ENCODE peak calls at places on chromosomes 7 and 10, in five cellular contexts. One of them, this sample, is unnamed.

GRCh38 chr10:71371750-71372166 is 25.0 kb upstream of the CDH23 start:
- DNase-seq in K562: no peak
- DNase-seq in NCI-H1092: no peak
- DNase-seq in stimulated activated CD8-positive, alpha-beta memory T cell treated with anti-CD3 and anti-CD28 coated beads, Interleukin-15, amount 100 ng/mL, for 24 hours: no peak
- DNase-seq in sciatic nerve: no peak
- DNase-seq in this sample: no peak

GRCh38 chr7:45215611-45216062 is 58.0 kb downstream of the RAMP3 start:
- DNase-seq in K562: no peak
- DNase-seq in NCI-H1092: peak; percentile 19
- DNase-seq in stimulated activated CD8-positive, alpha-beta memory T cell treated with anti-CD3 and anti-CD28 coated beads, Interleukin-15, amount 100 ng/mL, for 24 hours: no peak
- DNase-seq in sciatic nerve: no peak
- DNase-seq in this sample: no peak

GRCh38 chr7:28230273-28230672 is 49.7 kb upstream of the JAZF1 start:
- DNase-seq in K562: no peak
- DNase-seq in NCI-H1092: no peak
- DNase-seq in stimulated activated CD8-positive, alpha-beta memory T cell treated with anti-CD3 and anti-CD28 coated beads, Interleukin-15, amount 100 ng/mL, for 24 hours: no peak
- DNase-seq in sciatic nerve: no peak
- DNase-seq in this sample: no peak

GRCh38 chr7:23895666-23896096 is 185.7 kb downstream of the STK31 start:
- DNase-seq in K562: no peak
- DNase-seq in NCI-H1092: no peak
- DNase-seq in stimulated activated CD8-positive, alpha-beta memory T cell treated with anti-CD3 and anti-CD28 coated beads, Interleukin-15, amount 100 ng/mL, for 24 hours: no peak
- DNase-seq in sciatic nerve: no peak
- DNase-seq in this sample: no peak

GRCh38 chr10:99449023-99449422 is 18.6 kb upstream of the GOT1 start:
- DNase-seq in K562: no peak
- DNase-seq in NCI-H1092: no peak
- DNase-seq in stimulated activated CD8-positive, alpha-beta memory T cell treated with anti-CD3 and anti-CD28 coated beads, Interleukin-15, amount 100 ng/mL, for 24 hours: no peak
- DNase-seq in sciatic nerve: no peak
- DNase-seq in this sample: no peak

GRCh38 chr10:79391231-79392019 is 44.2 kb downstream of the PPIF start:
- DNase-seq in K562: peak; percentile 98
- DNase-seq in NCI-H1092: no peak
- DNase-seq in stimulated activated CD8-positive, alpha-beta memory T cell treated with anti-CD3 and anti-CD28 coated beads, Interleukin-15, amount 100 ng/mL, for 24 hours: no peak
- DNase-seq in sciatic nerve: peak; percentile 64
- DNase-seq in this sample: no peak

GRCh38 chr10:17644485-17644964 is 574 bp downstream of the STAM start:
- DNase-seq in K562: peak; percentile 46
- DNase-seq in NCI-H1092: no peak
- DNase-seq in stimulated activated CD8-positive, alpha-beta memory T cell treated with anti-CD3 and anti-CD28 coated beads, Interleukin-15, amount 100 ng/mL, for 24 hours: no peak
- DNase-seq in sciatic nerve: no peak
- DNase-seq in this sample: no peak

GRCh38 chr10:95069286-95069685 is at the start of gene CYP2C8:
- DNase-seq in K562: no peak
- DNase-seq in NCI-H1092: no peak
- DNase-seq in stimulated activated CD8-positive, alpha-beta memory T cell treated with anti-CD3 and anti-CD28 coated beads, Interleukin-15, amount 100 ng/mL, for 24 hours: no peak
- DNase-seq in sciatic nerve: no peak
- DNase-seq in this sample: no peak

GRCh38 chr10:11472158-11472753 is 139.2 kb downstream of the USP6NL start:
- DNase-seq in K562: peak; percentile 70
- DNase-seq in NCI-H1092: peak; percentile 17
- DNase-seq in stimulated activated CD8-positive, alpha-beta memory T cell treated with anti-CD3 and anti-CD28 coated beads, Interleukin-15, amount 100 ng/mL, for 24 hours: peak; percentile 46
- DNase-seq in sciatic nerve: peak; percentile 79
- DNase-seq in this sample: no peak

GRCh38 chr7:79506481-79506880 is 53.0 kb upstream of the MAGI2 start:
- DNase-seq in K562: no peak
- DNase-seq in NCI-H1092: no peak
- DNase-seq in stimulated activated CD8-positive, alpha-beta memory T cell treated with anti-CD3 and anti-CD28 coated beads, Interleukin-15, amount 100 ng/mL, for 24 hours: no peak
- DNase-seq in sciatic nerve: no peak
- DNase-seq in this sample: no peak

GRCh38 chr10:17250736-17251135 is 22.7 kb downstream of the VIM start:
- DNase-seq in K562: no peak
- DNase-seq in NCI-H1092: no peak
- DNase-seq in stimulated activated CD8-positive, alpha-beta memory T cell treated with anti-CD3 and anti-CD28 coated beads, Interleukin-15, amount 100 ng/mL, for 24 hours: no peak
- DNase-seq in sciatic nerve: no peak
- DNase-seq in this sample: no peak

GRCh38 chr7:4694653-4695335 is 12.7 kb downstream of the FOXK1 start:
- DNase-seq in K562: no peak
- DNase-seq in NCI-H1092: no peak
- DNase-seq in stimulated activated CD8-positive, alpha-beta memory T cell treated with anti-CD3 and anti-CD28 coated beads, Interleukin-15, amount 100 ng/mL, for 24 hours: no peak
- DNase-seq in sciatic nerve: no peak
- DNase-seq in this sample: no peak

GRCh38 chr7:112781558-112781957 is 8.6 kb downstream of the TMEM168 start:
- DNase-seq in K562: no peak
- DNase-seq in NCI-H1092: no peak
- DNase-seq in stimulated activated CD8-positive, alpha-beta memory T cell treated with anti-CD3 and anti-CD28 coated beads, Interleukin-15, amount 100 ng/mL, for 24 hours: no peak
- DNase-seq in sciatic nerve: no peak
- DNase-seq in this sample: no peak

GRCh38 chr7:41403291-41403690 is 299.6 kb downstream of the INHBA start:
- DNase-seq in K562: no peak
- DNase-seq in NCI-H1092: no peak
- DNase-seq in stimulated activated CD8-positive, alpha-beta memory T cell treated with anti-CD3 and anti-CD28 coated beads, Interleukin-15, amount 100 ng/mL, for 24 hours: no peak
- DNase-seq in sciatic nerve: no peak
- DNase-seq in this sample: no peak

This sample was measured in mesothelial cell of epicardium.